ENCODE peak calls at places on chromosomes 13 and 19, in four cellular contexts. H, X, C and T are unnamed samples.

GRCh38 chr13:41127746-41128145 is 4.9 kb downstream of the KBTBD6 start:
- DNase-seq in H (no peak), X (no peak), C (no peak), T (no peak)

GRCh38 chr19:7881910-7882309 is 6.4 kb upstream of the LRRC8E start:
- DNase-seq in H (no peak), X (no peak), C (no peak), T (no peak)

GRCh38 chr13:39132286-39132685 is 94.0 kb downstream of the NHLRC3 start:
- DNase-seq in H (no peak), X (no peak), C (no peak), T (no peak)

GRCh38 chr13:39676315-39676876 is 20.9 kb downstream of the COG6 start:
- DNase-seq in H (peak), X (no peak), C (peak), T (no peak)

GRCh38 chr13:100140441-100140840 is 51.5 kb downstream of the PCCA start:
- DNase-seq in H (no peak), X (no peak), C (no peak), T (no peak)

GRCh38 chr13:61030445-61030844 is 385.2 kb downstream of the PCDH20 start:
- DNase-seq in H (no peak), X (no peak), C (no peak), T (no peak)

GRCh38 chr13:99151516-99151915 is 49.1 kb upstream of the UBAC2 start:
- DNase-seq in H (no peak), X (no peak), C (peak), T (no peak)

GRCh38 chr19:13865578-13866462 is 11.1 kb upstream of the NANOS3 start:
- DNase-seq in H (peak), X (no peak), C (no peak), T (no peak)

GRCh38 chr19:1852294-1852646 is 4.0 kb upstream of the REXO1 start:
- DNase-seq in H (no peak), X (no peak), C (no peak), T (no peak)

GRCh38 chr19:12676384-12676792 is 5.3 kb downstream of the DHPS start:
- DNase-seq in H (peak), X (no peak), C (peak), T (peak)

GRCh38 chr13:100234524-100235136 is 145.7 kb downstream of the PCCA start:
- DNase-seq in H (no peak), X (no peak), C (no peak), T (no peak)

GRCh38 chr13:59873309-59873708 is 290.4 kb downstream of the DIAPH3 start:
- DNase-seq in H (no peak), X (no peak), C (no peak), T (no peak)

DNA sequence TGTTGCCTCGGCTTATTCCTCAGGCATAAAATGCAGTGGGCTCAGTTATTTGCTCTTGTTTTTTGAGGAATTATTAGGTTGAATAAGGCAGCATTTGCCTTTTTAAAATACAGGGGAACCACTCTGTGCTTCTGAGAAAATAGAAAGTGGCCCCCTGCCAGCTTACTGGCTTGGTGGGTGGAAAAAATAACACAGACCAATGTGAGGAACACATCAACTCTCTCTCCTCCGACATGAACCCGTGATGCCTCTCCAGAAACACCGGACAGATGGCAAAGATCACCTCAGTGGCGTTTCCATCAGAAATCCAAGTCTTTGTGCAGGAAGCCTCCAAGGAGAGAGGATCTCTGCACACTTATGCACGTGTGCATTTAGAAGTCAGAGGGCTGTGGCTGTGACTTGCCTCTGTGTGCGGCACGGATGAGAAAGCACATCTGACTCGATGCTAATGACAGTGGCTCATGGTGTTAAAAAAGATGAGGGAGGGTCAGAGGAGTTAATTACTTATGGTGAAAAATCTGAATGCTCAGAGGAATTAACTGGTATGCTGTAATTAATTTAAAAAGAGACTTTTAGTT is 112.3 kb upstream of the KLF12 start:
- DNase-seq in H (no peak), X (no peak), C (no peak), T (no peak)
- TF ChIP-seq USF1 in H (no peak), X (no peak), C (no peak), T (no peak)

DNA sequence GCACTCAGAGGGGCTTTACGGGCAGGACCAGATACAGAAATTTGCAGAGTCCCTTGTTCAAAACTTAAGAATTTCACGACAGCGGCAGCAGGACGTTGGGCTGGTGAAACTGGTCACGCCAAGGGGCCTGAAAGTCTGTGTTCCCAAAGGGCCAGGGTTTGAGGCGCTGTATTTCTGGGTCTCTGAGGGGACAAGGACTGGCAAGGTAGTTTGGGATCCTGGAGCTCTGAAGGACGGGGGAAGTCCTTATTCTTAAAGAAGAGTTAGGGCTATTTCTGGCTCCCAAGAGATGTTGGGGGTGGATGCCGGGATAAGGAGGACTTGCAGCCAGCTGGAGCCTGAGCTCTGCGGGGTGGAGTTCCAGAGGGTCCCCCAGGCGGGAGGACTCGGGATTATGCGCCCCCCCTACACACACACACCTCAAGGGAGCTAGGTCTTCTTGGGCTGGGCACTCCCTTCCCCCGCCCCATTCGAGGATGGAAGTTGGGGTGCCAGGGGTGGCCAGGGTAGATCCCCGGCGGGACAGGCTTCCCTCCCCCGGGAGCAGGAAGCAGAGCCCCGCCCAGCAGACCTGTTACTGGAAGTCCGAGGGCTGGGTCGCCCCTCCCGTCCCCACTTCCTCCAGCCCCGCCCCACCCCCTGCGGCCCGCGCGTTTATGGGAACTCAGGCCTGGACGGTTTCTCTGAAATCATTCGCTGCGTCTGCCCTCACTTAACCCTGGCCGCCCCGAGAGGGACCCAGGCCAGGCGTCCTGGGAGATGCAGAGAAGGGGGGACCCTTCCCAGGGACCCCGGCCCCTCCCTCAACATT is 5.6 kb downstream of the BCL3 start:
- DNase-seq in H (peak), X (no peak), C (peak), T (peak)
- TF ChIP-seq USF1 in H (peak), X (no peak), C (no peak), T (no peak)

GRCh38 chr13:114119196-114119595 is 13.2 kb downstream of the RASA3 start:
- DNase-seq in H (peak), X (no peak), C (no peak), T (peak)

GRCh38 chr13:114115796-114116195 is 16.6 kb downstream of the RASA3 start:
- DNase-seq in H (no peak), X (no peak), C (no peak), T (no peak)

GRCh38 chr13:114118763-114119123 is 13.7 kb downstream of the RASA3 start:
- DNase-seq in H (peak), X (no peak), C (no peak), T (no peak)

GRCh38 chr13:114116734-114117133 is 15.7 kb downstream of the RASA3 start:
- DNase-seq in H (no peak), X (no peak), C (no peak), T (no peak)

DNA sequence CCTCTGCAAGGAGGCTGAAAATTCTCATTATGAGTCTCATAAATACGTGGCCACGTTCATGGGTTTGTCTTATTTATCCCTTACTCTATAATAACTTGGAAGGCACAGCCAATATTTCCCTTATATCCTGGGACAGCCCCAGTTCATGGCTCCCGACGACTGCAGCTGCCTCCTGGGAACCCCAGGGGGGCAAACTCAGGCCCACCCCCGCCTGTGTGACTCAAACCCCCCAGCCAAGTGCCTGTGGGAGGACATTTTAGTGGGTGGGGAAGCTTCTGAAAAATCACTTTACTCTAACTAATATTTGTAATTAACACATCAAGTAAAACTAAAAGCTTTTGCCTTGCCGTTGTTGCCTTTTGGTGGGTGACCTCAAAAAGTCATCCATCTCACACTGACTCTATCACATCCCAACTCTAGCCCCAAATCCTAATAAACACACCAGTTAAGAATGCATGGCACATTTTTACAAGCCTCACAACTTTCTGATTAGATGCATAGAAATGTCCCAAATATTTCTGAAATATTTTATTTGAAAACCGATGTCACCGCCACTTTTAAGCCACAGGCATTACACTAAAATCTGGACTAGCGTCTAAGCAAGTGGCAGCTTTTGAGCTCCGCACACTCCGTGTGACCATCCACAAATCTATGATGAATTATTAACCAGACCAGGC is 14.2 kb downstream of the RASA3 start:
- DNase-seq in H (no peak), X (no peak), C (no peak), T (peak)
- TF ChIP-seq USF1 in H (no peak), X (no peak), C (no peak), T (no peak)

GRCh38 chr13:36536546-36536945 is 104.3 kb downstream of the CCNA1 start:
- DNase-seq in H (no peak), X (no peak), C (no peak), T (no peak)
- TF ChIP-seq USF1 in H (no peak), X (no peak), C (no peak), T (no peak)

DNA sequence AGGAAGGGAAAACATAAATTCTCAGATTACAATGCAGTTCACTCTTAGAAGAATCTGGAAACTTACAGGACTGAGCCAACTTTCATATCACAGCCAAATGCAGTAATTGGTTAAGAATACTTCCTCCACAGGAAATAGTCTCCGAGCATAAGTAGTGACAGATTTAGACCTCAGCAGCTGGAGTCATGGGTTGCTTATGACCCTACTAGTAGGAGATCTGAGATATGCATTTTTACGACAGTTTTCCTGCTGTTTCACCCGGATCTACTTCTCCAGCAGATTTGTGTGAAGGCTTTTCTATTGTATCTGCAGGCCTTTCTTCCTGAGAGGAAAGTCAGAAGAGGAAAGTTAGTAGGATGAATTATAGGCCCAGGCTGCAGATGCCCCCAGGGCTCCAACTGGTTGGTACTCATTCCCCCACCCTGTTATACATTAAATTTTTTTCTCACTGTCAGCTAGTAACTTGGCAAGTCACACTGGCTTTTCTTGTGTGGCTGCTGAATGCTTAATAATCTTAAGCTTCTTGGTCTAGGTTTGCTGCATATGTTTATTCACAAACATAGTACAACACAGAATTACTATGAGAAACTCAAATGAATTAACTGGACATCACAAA is 1241.5 kb upstream of the MIR17HG start:
- DNase-seq in H (no peak), X (no peak), C (no peak), T (no peak)
- TF ChIP-seq USF1 in H (no peak), X (no peak), C (no peak), T (no peak)

GRCh38 chr13:29160862-29161261 is 340.7 kb downstream of the MTUS2 start:
- DNase-seq in H (no peak), X (no peak), C (no peak), T (no peak)

GRCh38 chr13:29161653-29162052 is 341.5 kb downstream of the MTUS2 start:
- DNase-seq in H (no peak), X (no peak), C (no peak), T (no peak)

GRCh38 chr13:29154390-29154789 is 334.3 kb downstream of the MTUS2 start:
- DNase-seq in H (no peak), X (no peak), C (no peak), T (no peak)

GRCh38 chr13:29159871-29160270 is 339.7 kb downstream of the MTUS2 start:
- DNase-seq in H (no peak), X (no peak), C (no peak), T (no peak)

GRCh38 chr13:29156136-29156535 is 336.0 kb downstream of the MTUS2 start:
- DNase-seq in H (no peak), X (no peak), C (no peak), T (no peak)
- TF ChIP-seq USF1 in H (no peak), X (no peak), C (no peak), T (no peak)